ENCODE peak calls at places on chromosomes 6 and 20, in four cellular contexts. B is GM12878, C is HepG2, E is H1. M is an unnamed sample.

GRCh38 chr20:11912013-11912663 is 5.6 kb upstream of the BTBD3 start:
- DNase-seq in E (no peak), B (no peak), C (peak; percentile 30), M (no peak)

GRCh38 chr20:44799691-44800090 is 10.7 kb downstream of the RIMS4 start:
- DNase-seq in B (no peak), C (no peak), E (no peak), M (no peak)

GRCh38 chr20:58650181-58650775 is 805 bp upstream of the STX16 start:
- DNase-seq in C (no peak), B (no peak), E (no peak), M (no peak)

GRCh38 chr6:54681987-54682386 is 164.6 kb upstream of the FAM83B start:
- DNase-seq in E (no peak), C (no peak), B (no peak), M (no peak)

GRCh38 chr20:40970218-40970617 is 58.4 kb upstream of the TOP1 start:
- DNase-seq in C (no peak), E (no peak), B (no peak), M (no peak)

GRCh38 chr6:2037230-2037926 is 208.0 kb downstream of the GMDS start:
- DNase-seq in E (no peak), C (no peak), B (no peak), M (no peak)

GRCh38 chr6:128350416-128351254 is 169.8 kb downstream of the PTPRK start:
- DNase-seq in C (peak; percentile 65), B (no peak), E (no peak), M (no peak)

GRCh38 chr20:56828402-56828801 is 199.3 kb downstream of the TFAP2C start:
- DNase-seq in E (no peak), C (no peak), B (no peak), M (no peak)

GRCh38 chr20:38673731-38674177 is 50.5 kb upstream of the SLC32A1 start:
- DNase-seq in C (no peak), E (no peak), B (no peak), M (peak; percentile 33)

GRCh38 chr20:45771182-45771759 is 20.4 kb downstream of the WFDC3 start:
- DNase-seq in E (peak; percentile 80), B (peak; percentile 48), C (peak; percentile 92), M (peak; percentile 93)

GRCh38 chr20:56766528-56766927 is 137.4 kb downstream of the TFAP2C start:
- DNase-seq in B (no peak), E (no peak), C (no peak), M (no peak)

GRCh38 chr20:3227511-3227910 is 11.5 kb downstream of the SLC4A11 start:
- DNase-seq in C (no peak), E (no peak), B (no peak), M (no peak)
- TF ChIP-seq SUZ12 in C (no peak), E (no peak), B (no peak), M (no peak)

DNA sequence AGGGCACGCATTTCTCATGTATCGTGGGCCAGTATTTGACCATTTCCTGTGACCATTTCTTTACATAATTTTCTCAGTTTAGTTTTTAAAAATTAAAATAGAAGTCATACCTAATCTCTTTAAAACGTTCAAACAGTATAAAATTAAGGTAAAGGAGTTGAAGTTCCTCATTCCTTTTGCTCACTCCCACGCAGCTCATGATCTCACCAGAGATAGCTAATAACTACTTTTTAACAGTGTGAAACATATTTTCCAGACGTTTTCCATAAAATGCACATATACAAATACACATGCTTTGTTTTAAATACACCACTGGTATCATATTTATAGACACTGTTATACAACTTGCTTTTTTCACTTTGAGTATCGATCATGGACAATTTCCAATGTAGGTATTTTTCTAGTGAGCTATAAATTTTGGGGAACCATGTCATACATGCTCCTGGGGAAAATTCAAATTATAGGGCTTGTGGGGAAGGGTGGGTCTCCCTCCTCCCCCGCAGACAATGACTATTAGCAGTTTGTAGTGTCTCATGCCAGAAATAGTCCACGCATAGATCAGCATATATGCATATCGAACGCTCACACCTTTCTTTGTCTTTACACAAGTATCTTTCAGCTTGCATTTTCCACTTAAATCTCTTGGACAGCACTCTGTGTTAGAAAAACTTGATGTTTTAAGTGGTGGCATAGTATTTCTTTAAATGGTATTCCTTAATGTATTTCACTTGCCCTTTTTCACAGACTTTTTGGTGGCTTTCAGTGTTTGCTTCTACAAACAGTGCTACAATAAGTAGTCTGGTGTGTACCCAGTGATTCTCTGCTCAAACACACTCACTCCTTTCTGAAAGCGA is 145.5 kb upstream of the ZNF217 start:
- DNase-seq in E (no peak), B (no peak), C (no peak), M (no peak)
- H3K9ac ChIP-seq in E (no peak overlapping the region), B (peak overlapping the region; percentile 70), C (peak overlapping the region; percentile 70), M (peak overlapping the region; percentile 74)

GRCh38 chr6:41429506-41430504 is 94.4 kb downstream of the NCR2 start:
- DNase-seq in E (no peak), B (no peak), C (no peak), M (no peak)

GRCh38 chr6:41428995-41429417 is 93.6 kb downstream of the NCR2 start:
- DNase-seq in B (no peak), C (no peak), E (no peak), M (no peak)

GRCh38 chr6:41427642-41428401 is 92.4 kb downstream of the NCR2 start:
- DNase-seq in B (no peak), C (peak; percentile 65), E (peak; percentile 73), M (no peak)

GRCh38 chr6:41428402-41428994 is 93.1 kb downstream of the NCR2 start:
- DNase-seq in C (no peak), B (no peak), E (no peak), M (no peak)

DNA sequence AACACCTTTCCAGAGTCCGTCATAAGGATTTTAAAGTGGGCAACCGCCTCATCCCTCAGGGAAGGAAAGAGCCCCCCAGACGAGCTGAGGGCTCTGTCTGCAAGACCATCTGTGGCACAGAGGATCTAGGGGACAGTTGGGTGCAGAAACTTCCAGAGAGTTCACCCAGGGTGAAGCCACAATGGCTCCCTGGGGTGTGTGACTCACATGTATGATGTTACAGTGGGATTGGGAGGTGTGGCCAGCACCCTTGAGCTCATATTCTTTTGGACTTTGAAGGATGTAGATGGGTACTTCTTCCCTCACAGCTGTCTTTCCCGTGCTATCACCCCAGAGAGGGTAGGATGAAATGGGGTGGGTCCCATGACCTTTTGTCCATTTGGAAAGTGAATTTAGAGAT is 95.5 kb downstream of the NCR2 start:
- DNase-seq in B (no peak), C (no peak), E (no peak), M (no peak)
- TF ChIP-seq SUZ12 in B (no peak), C (no peak), E (no peak), M (no peak)

DNA sequence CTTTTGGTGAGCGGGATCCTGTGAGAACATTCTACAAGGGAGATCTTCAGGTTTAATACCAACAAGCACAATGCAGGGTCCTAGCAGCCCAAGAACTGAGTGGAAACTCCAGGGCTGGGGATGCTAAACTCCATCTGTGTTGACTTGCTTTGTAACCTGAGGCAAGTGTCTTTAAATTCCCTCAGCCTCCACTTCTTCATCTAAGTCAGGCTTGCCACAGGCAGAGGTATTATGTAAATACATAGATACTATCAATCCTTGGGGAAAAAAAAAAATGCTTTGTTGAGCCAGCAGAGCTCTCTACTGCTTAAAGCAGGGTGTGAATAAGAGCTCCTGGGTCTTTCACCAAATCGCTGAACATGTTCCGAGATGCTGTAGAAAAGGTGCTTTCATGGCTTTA is 114.2 kb upstream of the PHACTR1 start:
- DNase-seq in E (no peak), C (no peak), B (no peak), M (no peak)
- H3K9ac ChIP-seq in E (no peak overlapping the region), C (no peak overlapping the region), B (no peak overlapping the region), M (no peak overlapping the region)

GRCh38 chr20:21372016-21372415 is 25.3 kb downstream of the NKX2-4 start:
- DNase-seq in E (no peak), B (no peak), C (no peak), M (no peak)

GRCh38 chr20:21365771-21366170 is 31.6 kb downstream of the NKX2-4 start:
- DNase-seq in E (no peak), C (no peak), B (no peak), M (no peak)

GRCh38 chr20:21371193-21371592 is 26.1 kb downstream of the NKX2-4 start:
- DNase-seq in E (no peak), C (no peak), B (no peak), M (no peak)

GRCh38 chr20:21364413-21364812 is 32.9 kb downstream of the NKX2-4 start:
- DNase-seq in E (no peak), C (peak; percentile 73), B (no peak), M (no peak)

DNA sequence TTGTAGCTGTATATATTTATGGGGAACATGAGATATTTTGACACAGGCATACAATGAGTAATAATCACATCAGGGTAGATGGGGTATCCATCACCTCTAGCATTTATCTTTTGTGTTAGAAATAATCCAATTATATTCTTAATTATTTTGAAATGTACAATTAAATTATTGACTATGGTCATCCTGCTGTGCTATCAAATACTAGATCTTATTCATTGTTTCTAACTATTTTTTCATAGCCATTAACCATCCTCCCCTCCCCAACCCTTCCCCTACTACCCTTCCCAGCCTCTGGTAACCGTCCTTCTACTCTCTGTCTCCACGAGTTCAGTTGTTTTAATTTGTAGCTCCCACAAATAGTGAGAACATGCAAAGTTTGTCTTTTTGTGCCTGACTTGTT is 28.5 kb downstream of the NKX2-4 start:
- DNase-seq in B (no peak), E (no peak), C (no peak), M (no peak)
- TF ChIP-seq SUZ12 in B (no peak), E (no peak), C (no peak), M (no peak)

DNA sequence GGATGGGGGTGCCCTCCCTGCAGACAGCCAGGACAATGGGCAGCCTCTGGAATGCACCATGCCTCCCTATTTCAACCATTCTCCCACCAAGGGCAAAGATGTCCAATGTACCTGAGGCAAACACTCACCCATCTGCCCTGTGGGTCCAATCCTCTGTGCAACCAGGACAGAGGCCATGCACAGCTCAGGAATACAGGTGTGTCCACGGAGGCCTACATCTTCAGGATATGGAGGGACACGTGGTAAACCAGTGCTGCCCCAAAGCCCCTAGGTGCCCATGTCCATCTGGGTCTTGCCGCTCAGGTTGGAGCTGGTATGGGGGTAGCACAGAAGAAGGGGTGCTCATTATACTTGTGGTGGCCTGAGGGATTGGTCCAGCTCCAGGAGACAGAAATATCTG is 20.4 kb upstream of the TAF8 start:
- DNase-seq in C (no peak), E (no peak), B (no peak), M (no peak)
- H3K9ac ChIP-seq in C (no peak overlapping the region), E (no peak overlapping the region), B (no peak overlapping the region), M (no peak overlapping the region)

DNA sequence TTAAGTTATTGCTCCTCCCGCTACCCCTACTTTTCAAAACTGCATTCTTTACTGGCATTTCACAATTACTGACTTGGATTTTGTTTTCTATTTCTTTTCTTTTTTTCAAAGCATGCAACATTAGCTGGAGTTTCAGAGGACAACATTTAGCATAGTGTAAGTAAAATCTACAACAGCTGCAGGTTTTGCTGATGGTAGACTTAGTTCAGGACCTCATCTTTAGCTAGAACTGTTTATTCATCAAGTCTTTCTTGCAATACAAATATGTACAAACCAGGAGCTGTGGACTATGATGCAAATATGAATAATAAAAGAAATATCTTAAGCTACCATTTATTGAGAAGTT is 728 bp upstream of the CEP162 start:
- DNase-seq in B (no peak), E (no peak), C (no peak), M (no peak)
- TF ChIP-seq SUZ12 in B (no peak), E (no peak), C (no peak), M (no peak)